ENCODE peak calls at places on chromosomes 2 and 18, in ten cellular contexts. U is activated CD8-positive, alpha-beta T cell treated with anti-CD3 and anti-CD28 coated beads for 36 hours; N is neural crest cell; V is AG04450; J is left ventricle myocardium inferior; Z is thoracic aorta; P is BE2C; S is brain microvascular endothelial cell; I is AG10803; X is Caco-2. T is an unnamed sample.

GRCh38 chr2:11103984-11104793 is 51.1 kb upstream of the SLC66A3 start:
- DNase-seq in J (no peak), V (no peak), P (no peak), Z (no peak), X (no peak), U (peak), N (no peak), S (no peak), I (no peak), T (no peak)

GRCh38 chr2:69241039-69241586 is 145.9 kb downstream of the GFPT1 start:
- DNase-seq in X (no peak), N (no peak), S (no peak), J (no peak), V (no peak), Z (no peak), I (peak), U (no peak), P (no peak), T (no peak)

GRCh38 chr2:192026716-192027109 is 168.0 kb downstream of the TMEFF2 start:
- DNase-seq in J (no peak), S (no peak), P (no peak), N (no peak), Z (no peak), V (no peak), I (no peak), X (no peak), U (no peak), T (no peak)

GRCh38 chr18:58861853-58862252 is 2.8 kb upstream of the ZNF532 start:
- DNase-seq in Z (no peak), N (no peak), J (no peak), S (no peak), I (no peak), P (no peak), V (no peak), U (no peak), X (no peak), T (no peak)

GRCh38 chr2:27018142-27018541 is 14.6 kb upstream of the TMEM214 start:
- DNase-seq in J (no peak), X (no peak), N (no peak), S (no peak), U (no peak), Z (no peak), V (no peak), P (no peak), I (no peak), T (no peak)

GRCh38 chr2:11532434-11533055 is 1.3 kb upstream of the GREB1 start:
- DNase-seq in S (peak), P (no peak), Z (no peak), V (no peak), J (no peak), U (no peak), N (no peak), X (no peak), I (peak), T (peak)

GRCh38 chr2:209460151-209460761 is 36.4 kb downstream of the MAP2 start:
- DNase-seq in V (no peak), P (no peak), J (no peak), S (no peak), U (no peak), X (no peak), N (no peak), I (no peak), Z (no peak), T (peak)

GRCh38 chr2:41900299-41900698 is 147.5 kb upstream of the PKDCC start:
- DNase-seq in S (no peak), Z (no peak), I (peak), N (no peak), U (no peak), P (no peak), X (no peak), V (no peak), J (no peak), T (no peak)

GRCh38 chr2:154589514-154589913 is 109.0 kb upstream of the KCNJ3 start:
- DNase-seq in X (no peak), S (no peak), P (no peak), U (no peak), I (no peak), N (no peak), J (no peak), Z (no peak), V (no peak), T (no peak)

GRCh38 chr2:36695746-36696415 is 626 bp upstream of the VIT start:
- DNase-seq in I (peak), Z (no peak), X (peak), J (no peak), P (no peak), U (no peak), N (no peak), V (no peak), S (peak), T (peak)

GRCh38 chr2:188091235-188091634 is 200.4 kb upstream of the GULP1 start:
- DNase-seq in P (no peak), X (no peak), S (no peak), I (no peak), V (no peak), J (no peak), Z (no peak), N (no peak), U (no peak), T (no peak)

GRCh38 chr2:223416826-223417610 is 185.1 kb downstream of the SCG2 start:
- DNase-seq in P (no peak), Z (no peak), I (peak), J (peak), U (no peak), V (no peak), X (no peak), S (no peak), N (no peak), T (peak)

GRCh38 chr18:45666006-45666405 is 50.7 kb downstream of the SLC14A2 start:
- DNase-seq in X (no peak), U (peak), I (no peak), N (no peak), Z (no peak), J (no peak), V (no peak), P (no peak), S (no peak), T (no peak)

GRCh38 chr2:85243101-85244072 is 84.4 kb downstream of the TGOLN2 start:
- DNase-seq in Z (no peak), S (peak), P (peak), I (no peak), N (peak), J (peak), X (peak), U (peak), V (no peak), T (peak)
- TF ChIP-seq CTCF in Z (peak), S (peak), P (peak), I (peak), N (peak), J (peak), X (peak), U (no peak), V (peak), T (peak)

DNA sequence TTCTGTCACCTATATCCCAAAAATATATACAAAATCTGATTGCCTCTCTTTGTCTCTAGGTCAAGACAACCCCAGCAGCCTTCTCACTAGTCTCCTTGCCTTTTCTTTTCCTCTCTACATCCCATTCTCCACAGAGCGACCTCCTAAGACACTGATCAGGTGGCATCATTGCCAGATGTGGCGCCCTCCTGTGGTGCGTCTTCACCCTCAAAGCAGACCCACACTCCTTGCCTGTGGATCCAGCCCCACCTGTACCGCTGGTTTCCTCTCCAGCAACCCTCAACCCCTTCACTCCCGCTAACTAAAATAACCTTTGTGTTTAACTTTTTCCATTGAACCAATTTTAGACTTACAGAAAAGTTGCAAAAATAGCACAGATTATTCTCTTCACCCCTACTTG is 273.3 kb downstream of the GLI2 start:
- DNase-seq in U (peak), P (peak), I (no peak), J (no peak), V (no peak), N (no peak), Z (no peak), X (peak), S (no peak), T (peak)
- TF ChIP-seq CTCF in U (no peak), P (peak), I (peak), J (no peak), V (peak), N (peak), Z (no peak), X (peak), S (peak), T (peak)

GRCh38 chr18:73980289-73980979 is 167.2 kb downstream of the FBXO15 start:
- DNase-seq in U (no peak), J (no peak), S (peak), V (no peak), X (peak), I (peak), Z (no peak), P (peak), N (peak), T (peak)
- TF ChIP-seq CTCF in U (no peak), J (peak), S (peak), V (peak), X (peak), I (peak), Z (no peak), P (peak), N (peak), T (peak)

DNA sequence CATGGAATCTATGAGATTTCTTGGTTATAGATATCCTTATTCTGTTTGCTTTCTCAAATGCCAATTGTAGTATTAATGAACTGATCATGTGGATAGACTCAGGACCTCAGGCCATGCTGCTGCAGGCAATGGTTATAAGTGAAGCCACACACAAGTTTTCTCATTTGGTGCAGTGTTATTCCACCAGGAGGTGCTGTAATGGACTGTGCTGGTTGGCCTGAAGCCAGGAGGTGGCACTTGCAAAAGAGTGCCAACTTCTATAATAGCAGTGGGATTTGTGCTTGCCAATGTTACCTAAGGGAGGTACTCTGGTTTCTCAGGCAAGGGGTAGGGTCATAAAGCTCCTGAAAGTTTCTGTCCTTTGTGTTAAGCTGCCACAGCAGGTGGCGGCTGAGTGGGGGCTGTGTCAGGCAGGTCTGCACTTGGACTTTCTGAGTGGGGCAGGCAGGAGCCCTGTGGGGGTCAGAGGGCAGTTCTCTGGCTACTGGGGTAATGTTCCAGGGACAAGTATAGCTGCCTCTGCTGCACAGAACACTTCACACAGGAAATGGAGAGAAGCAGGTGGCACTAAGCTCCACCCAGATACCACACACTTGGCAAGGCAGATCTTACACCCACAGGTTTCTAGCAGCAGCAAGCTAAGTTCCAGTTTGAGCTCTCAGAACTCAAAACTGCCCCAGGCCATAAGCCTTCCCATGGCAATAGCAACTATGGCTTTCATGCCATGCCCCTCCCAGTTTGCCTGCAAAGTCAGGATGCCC is 352.6 kb upstream of the CWC22 start:
- DNase-seq in N (no peak), U (peak), Z (no peak), P (no peak), I (no peak), S (no peak), J (no peak), X (no peak), V (no peak), T (peak)
- TF ChIP-seq CTCF in N (no peak), U (no peak), Z (no peak), P (no peak), I (peak), S (no peak), J (no peak), X (no peak), V (no peak), T (peak)

GRCh38 chr2:98936917-98937351 is 909 bp upstream of the CRACDL start:
- DNase-seq in U (no peak), Z (no peak), N (peak), I (no peak), P (no peak), S (no peak), X (no peak), J (no peak), V (no peak), T (no peak)

GRCh38 chr2:98937906-98938305 is 1.9 kb upstream of the CRACDL start:
- DNase-seq in Z (no peak), N (no peak), X (no peak), P (no peak), S (no peak), I (no peak), V (no peak), J (no peak), U (no peak), T (no peak)

GRCh38 chr2:98935777-98936132 is 270 bp downstream of the CRACDL start:
- DNase-seq in Z (no peak), N (no peak), V (no peak), P (no peak), S (no peak), J (no peak), U (no peak), X (no peak), I (no peak), T (no peak)

GRCh38 chr2:98935111-98935770 is 784 bp downstream of the CRACDL start:
- DNase-seq in N (no peak), Z (no peak), V (no peak), U (no peak), P (no peak), J (no peak), S (no peak), X (no peak), I (no peak), T (no peak)

DNA sequence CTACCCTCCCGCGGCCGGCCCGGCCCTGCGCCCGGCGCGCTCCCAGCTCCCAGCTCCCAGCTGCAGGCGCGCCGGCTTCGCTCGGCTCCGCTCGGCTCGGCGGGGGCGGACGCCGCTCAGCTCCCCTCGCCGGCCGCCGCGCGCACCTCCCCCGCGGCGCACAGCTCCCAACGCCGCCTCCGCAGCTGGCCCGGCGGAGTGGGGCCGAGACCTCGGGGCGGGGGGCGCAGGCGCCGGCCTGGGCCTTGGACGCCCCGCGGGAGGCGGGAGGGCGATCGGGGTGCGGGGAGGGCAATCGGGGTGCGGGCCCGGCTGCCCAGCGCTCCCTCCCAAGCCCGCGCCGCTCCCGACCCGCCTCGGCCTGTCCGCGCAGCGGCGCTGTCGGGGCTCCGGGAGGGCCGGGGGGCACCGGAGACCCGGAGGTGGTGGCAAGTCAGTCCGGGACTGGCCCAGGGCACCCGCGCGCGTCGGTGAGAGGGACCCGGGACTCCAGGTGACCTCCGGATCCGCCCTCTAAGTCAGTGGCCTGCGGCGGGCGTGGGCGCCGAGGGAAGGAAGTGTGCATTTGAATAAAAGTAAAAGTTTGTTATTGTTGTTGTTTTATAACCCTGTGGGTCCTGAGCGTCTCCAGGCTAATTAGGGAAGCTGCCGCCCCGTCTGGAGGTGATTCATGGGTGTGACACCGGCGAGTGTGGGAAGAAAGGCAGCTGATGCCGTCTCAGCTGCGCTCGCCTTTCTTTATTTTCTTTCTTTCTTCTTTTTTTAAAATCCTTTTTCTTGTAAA is at the start of gene CRACDL:
- DNase-seq in I (no peak), Z (no peak), N (no peak), S (no peak), X (peak), U (peak), J (no peak), V (no peak), P (no peak), T (peak)
- TF ChIP-seq CTCF in I (no peak), Z (no peak), N (no peak), S (no peak), X (no peak), U (peak), J (no peak), V (no peak), P (no peak), T (peak)

GRCh38 chr2:101278925-101279324 is 26.2 kb downstream of the CNOT11 start:
- DNase-seq in S (no peak), N (no peak), V (no peak), P (no peak), I (no peak), U (no peak), X (no peak), J (no peak), Z (no peak), T (no peak)
- TF ChIP-seq CTCF in S (no peak), N (no peak), V (no peak), P (no peak), I (no peak), U (no peak), X (no peak), J (no peak), Z (no peak), T (no peak)

T was measured in MCF 10A.